ENCODE peak calls at places on chromosome 17, in five cellular contexts. Q is cardiac fibroblast, W is A549, G is B cell, T is upper lobe of right lung. I is an unnamed sample.

GRCh38 chr17:27282054-27282501 is 11.8 kb upstream of the WSB1 start:
- DNase-seq in Q (peak), W (no peak), G (peak), T (no peak), I (no peak)

GRCh38 chr17:46191332-46192210 is 1.7 kb downstream of the KANSL1 start:
- DNase-seq in Q (peak), W (peak), G (no peak), T (no peak), I (no peak)

GRCh38 chr17:79026345-79027273 is 2.6 kb downstream of the C1QTNF1 start:
- DNase-seq in Q (peak), W (peak), G (no peak), T (peak), I (peak)

GRCh38 chr17:2062571-2063183 is 7.8 kb downstream of the HIC1 start:
- DNase-seq in Q (peak), W (no peak), G (no peak), T (no peak), I (no peak)

GRCh38 chr17:44982113-44982702 is 14.1 kb upstream of the C1QL1 start:
- DNase-seq in Q (no peak), W (no peak), G (no peak), T (no peak), I (no peak)

GRCh38 chr17:39845052-39845976 is 18.8 kb downstream of the IKZF3 start:
- DNase-seq in Q (no peak), W (no peak), G (no peak), T (no peak), I (no peak)

GRCh38 chr17:36731091-36731490 is 129.7 kb downstream of the MRM1 start:
- DNase-seq in Q (no peak), W (no peak), G (no peak), T (no peak), I (no peak)

GRCh38 chr17:3475155-3475808 is 515 bp upstream of the ASPA start:
- DNase-seq in Q (no peak), W (no peak), G (no peak), T (no peak), I (no peak)

GRCh38 chr17:300881-301280 is 51.7 kb downstream of the RPH3AL start:
- DNase-seq in Q (no peak), W (no peak), G (no peak), T (peak), I (no peak)

GRCh38 chr17:82772026-82772425 is 20.2 kb downstream of the TBCD start:
- DNase-seq in Q (peak), W (peak), G (no peak), T (no peak), I (no peak)

GRCh38 chr17:27741361-27741861 is 58.9 kb downstream of the NOS2 start:
- DNase-seq in Q (no peak), W (no peak), G (no peak), T (no peak), I (no peak)

GRCh38 chr17:75615301-75615700 is 17.9 kb upstream of the SMIM5 start:
- DNase-seq in Q (no peak), W (no peak), G (no peak), T (no peak), I (no peak)

GRCh38 chr17:75614006-75614405 is 19.2 kb upstream of the SMIM5 start:
- DNase-seq in Q (no peak), W (no peak), G (no peak), T (no peak), I (no peak)

GRCh38 chr17:75612906-75613626 is 20.2 kb upstream of the SMIM5 start:
- DNase-seq in Q (no peak), W (no peak), G (no peak), T (no peak), I (no peak)

GRCh38 chr17:75616521-75617122 is 16.6 kb upstream of the SMIM5 start:
- DNase-seq in Q (no peak), W (no peak), G (no peak), T (no peak), I (no peak)

GRCh38 chr17:75614556-75615270 is 18.5 kb upstream of the SMIM5 start:
- DNase-seq in Q (no peak), W (no peak), G (no peak), T (no peak), I (no peak)
- TF ChIP-seq CTCF in Q (no peak), W (no peak), G (no peak), T (no peak), I (no peak)

GRCh38 chr17:30299000-30299399 is 7.3 kb upstream of the BLMH start:
- DNase-seq in Q (peak), W (no peak), G (no peak), T (no peak), I (no peak)
- TF ChIP-seq CTCF in Q (peak), W (peak), G (no peak), T (no peak), I (peak)

DNA sequence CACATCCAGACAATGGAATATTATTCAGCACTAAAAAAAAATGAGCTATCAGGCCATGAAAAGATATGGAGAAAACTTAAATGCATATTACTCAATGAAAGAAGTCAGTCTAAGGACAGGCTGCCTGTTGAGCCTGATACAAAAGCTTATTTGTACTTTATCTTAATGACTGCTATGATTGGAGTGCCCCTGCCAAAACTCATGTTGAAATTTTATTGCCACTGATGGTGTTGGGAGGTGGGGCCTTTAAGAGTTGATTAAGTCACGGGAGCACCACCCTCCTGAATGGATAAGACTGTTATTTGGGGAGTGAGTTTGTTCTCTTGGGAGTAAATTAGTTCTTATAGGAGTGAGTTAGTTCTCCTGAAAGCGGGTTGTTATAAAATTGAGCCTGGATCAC is 9.9 kb downstream of the C17orf67 start:
- DNase-seq in Q (peak), W (no peak), G (no peak), T (no peak), I (no peak)
- TF ChIP-seq CTCF in Q (no peak), W (no peak), G (no peak), T (no peak), I (no peak)

DNA sequence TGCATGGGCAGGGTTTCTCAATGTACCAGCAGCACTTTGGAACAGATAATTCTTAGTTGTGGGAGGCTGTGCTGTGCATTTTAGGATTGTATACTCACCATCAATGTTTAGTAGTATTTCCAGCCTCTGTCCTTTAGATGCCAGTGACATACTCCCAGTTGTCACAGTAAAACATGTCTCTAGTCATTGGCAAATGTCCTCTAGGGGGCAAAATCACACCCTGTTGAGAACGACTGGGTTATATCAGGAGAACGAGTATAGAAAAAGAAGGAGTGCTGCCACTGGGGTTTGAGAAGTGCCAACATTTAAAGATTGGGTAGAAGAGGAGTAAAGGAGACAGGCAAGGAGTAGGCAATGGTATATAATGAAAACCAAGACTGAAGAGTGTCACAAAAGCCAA is 37.9 kb upstream of the SMIM36 start:
- DNase-seq in Q (no peak), W (no peak), G (no peak), T (no peak), I (no peak)
- TF ChIP-seq CTCF in Q (peak), W (peak), G (peak), T (peak), I (peak)

GRCh38 chr17:70099884-70100283 is 24.9 kb downstream of the KCNJ16 start:
- DNase-seq in Q (no peak), W (no peak), G (no peak), T (no peak), I (no peak)
- TF ChIP-seq CTCF in Q (no peak), W (no peak), G (no peak), T (no peak), I (no peak)

GRCh38 chr17:50575581-50576210 is 15.2 kb downstream of the CACNA1G start:
- DNase-seq in Q (no peak), W (no peak), G (no peak), T (no peak), I (no peak)
- TF ChIP-seq CTCF in Q (no peak), W (no peak), G (no peak), T (no peak), I (no peak)

GRCh38 chr17:34163681-34164080 is 91.4 kb upstream of the CCL2 start:
- DNase-seq in Q (peak), W (peak), G (no peak), T (no peak), I (no peak)
- TF ChIP-seq CTCF in Q (peak), W (peak), G (no peak), T (peak), I (peak)

GRCh38 chr17:50803676-50804075 is 31.7 kb upstream of the WFIKKN2 start:
- DNase-seq in Q (no peak), W (no peak), G (no peak), T (no peak), I (no peak)
- TF ChIP-seq CTCF in Q (no peak), W (no peak), G (no peak), T (no peak), I (no peak)

I was measured in HFF-Myc.